ENCODE peak calls at places on chromosomes 4 and X, in nine cellular contexts. D, S, N, Q, R, O, K, F and M are unnamed samples.

GRCh38 chr4:15653864-15654391 is 1.2 kb downstream of the FBXL5 start:
- DNase-seq in D (no peak), S (peak), N (peak), Q (peak), R (no peak), O (no peak), K (no peak), F (peak), M (no peak)

GRCh38 chr4:94076498-94076897 is 131.2 kb upstream of the SMARCAD1 start:
- DNase-seq in D (no peak), S (no peak), N (no peak), Q (no peak), R (no peak), O (no peak), K (no peak), F (peak), M (no peak)

GRCh38 chr4:154205471-154205870 is 286.1 kb downstream of the DCHS2 start:
- DNase-seq in D (no peak), S (no peak), N (peak), Q (no peak), R (no peak), O (no peak), K (no peak), F (no peak), M (no peak)

GRCh38 chr4:112857461-112857860 is 192.0 kb upstream of the ANK2 start:
- DNase-seq in D (no peak), S (peak), N (peak), Q (peak), R (no peak), O (no peak), K (no peak), F (no peak), M (no peak)

GRCh38 chr4:59664771-59665170 is 1535.4 kb upstream of the ADGRL3 start:
- DNase-seq in D (no peak), S (no peak), N (no peak), Q (no peak), R (no peak), O (no peak), K (no peak), F (no peak), M (no peak)

GRCh38 chrX:67781132-67781531 is 237.3 kb downstream of the AR start:
- DNase-seq in D (no peak), S (no peak), N (no peak), Q (no peak), R (no peak), O (no peak), K (peak), F (no peak), M (no peak)

GRCh38 chrX:121146059-121146628 is 98.7 kb downstream of the GLUD2 start:
- DNase-seq in D (no peak), S (no peak), N (no peak), Q (peak), R (no peak), O (no peak), K (no peak), F (no peak), M (no peak)

GRCh38 chr4:10075953-10076391 is 40.6 kb downstream of the WDR1 start:
- DNase-seq in D (no peak), S (no peak), N (no peak), Q (no peak), R (peak), O (no peak), K (no peak), F (peak), M (no peak)

GRCh38 chr4:150960818-150961217 is 54.3 kb downstream of the LRBA start:
- DNase-seq in D (peak), S (peak), N (peak), Q (no peak), R (peak), O (no peak), K (no peak), F (no peak), M (no peak)

GRCh38 chr4:112942077-112942476 is 107.4 kb upstream of the ANK2 start:
- DNase-seq in D (no peak), S (no peak), N (no peak), Q (no peak), R (no peak), O (no peak), K (no peak), F (no peak), M (no peak)

GRCh38 chr4:14772388-14772787 is 229.9 kb upstream of the CPEB2 start:
- DNase-seq in D (no peak), S (no peak), N (no peak), Q (no peak), R (no peak), O (no peak), K (no peak), F (no peak), M (no peak)

GRCh38 chr4:148834804-148835598 is 392.8 kb upstream of the NR3C2 start:
- DNase-seq in D (no peak), S (peak), N (peak), Q (peak), R (peak), O (no peak), K (no peak), F (no peak), M (no peak)

GRCh38 chr4:146637853-146638800 is 566 bp upstream of the POU4F2 start:
- DNase-seq in D (peak), S (no peak), N (no peak), Q (no peak), R (peak), O (no peak), K (no peak), F (peak), M (no peak)

GRCh38 chrX:119518371-119518770 is 46.8 kb downstream of the STEEP1 start:
- DNase-seq in D (no peak), S (no peak), N (no peak), Q (no peak), R (no peak), O (no peak), K (no peak), F (no peak), M (no peak)

GRCh38 chr4:33980361-33980760 is 2264.0 kb downstream of the ARAP2 start:
- DNase-seq in D (no peak), S (no peak), N (no peak), Q (no peak), R (no peak), O (no peak), K (no peak), F (no peak), M (no peak)

GRCh38 chr4:159400782-159401712 is 298.2 kb downstream of the RAPGEF2 start:
- DNase-seq in D (no peak), S (peak), N (peak), Q (no peak), R (no peak), O (peak), K (peak), F (no peak), M (no peak)

GRCh38 chr4:73816814-73817213 is 19.7 kb upstream of the CXCL6 start:
- DNase-seq in D (no peak), S (peak), N (peak), Q (peak), R (no peak), O (no peak), K (peak), F (no peak), M (no peak)

GRCh38 chrX:72142931-72143709 is 11.4 kb upstream of the RTL5 start:
- DNase-seq in D (no peak), S (no peak), N (no peak), Q (no peak), R (no peak), O (no peak), K (no peak), F (no peak), M (no peak)

GRCh38 chr4:118920247-118920646 is 31.6 kb downstream of the SYNPO2 start:
- DNase-seq in D (no peak), S (no peak), N (peak), Q (peak), R (no peak), O (no peak), K (peak), F (no peak), M (no peak)

GRCh38 chr4:144801731-144802130 is 155.8 kb downstream of the HHIP start:
- DNase-seq in D (no peak), S (no peak), N (no peak), Q (peak), R (no peak), O (no peak), K (no peak), F (no peak), M (no peak)

GRCh38 chrX:97563531-97564133 is 679.9 kb downstream of the RPA4 start:
- DNase-seq in D (no peak), S (peak), N (peak), Q (peak), R (no peak), O (no peak), K (peak), F (peak), M (no peak)

DNA sequence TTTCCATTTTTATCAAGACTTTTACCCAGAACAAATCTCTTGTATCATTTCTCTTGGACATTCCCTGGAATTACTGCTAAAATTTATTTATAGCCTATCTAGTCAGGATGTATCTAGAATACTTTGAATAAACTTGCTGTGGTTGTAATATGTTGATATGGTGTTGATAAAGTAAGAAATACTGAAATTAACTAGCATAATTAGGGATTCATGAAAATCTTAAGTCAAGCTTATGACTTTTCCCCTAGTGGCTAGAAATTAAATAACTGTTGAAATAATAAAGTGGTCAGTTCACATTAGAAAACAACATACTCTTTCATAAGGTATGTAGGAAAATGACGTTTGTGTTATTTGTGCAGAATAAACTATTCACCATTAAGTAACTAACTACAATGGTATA is 73.1 kb upstream of the ANKRD50 start:
- DNase-seq in D (no peak), S (no peak), N (no peak), Q (no peak), R (no peak), O (no peak), K (no peak), F (no peak), M (no peak)
- TF ChIP-seq CTCF in D (peak), S (no peak), N (no peak), Q (no peak), R (no peak), O (no peak), K (no peak), F (no peak), M (peak)

GRCh38 chr4:142886566-142886965 is 40.5 kb upstream of the INPP4B start:
- DNase-seq in D (no peak), S (no peak), N (no peak), Q (no peak), R (no peak), O (no peak), K (no peak), F (no peak), M (no peak)

GRCh38 chr4:142881331-142881730 is 35.2 kb upstream of the INPP4B start:
- DNase-seq in D (no peak), S (no peak), N (no peak), Q (no peak), R (no peak), O (no peak), K (no peak), F (no peak), M (no peak)

DNA sequence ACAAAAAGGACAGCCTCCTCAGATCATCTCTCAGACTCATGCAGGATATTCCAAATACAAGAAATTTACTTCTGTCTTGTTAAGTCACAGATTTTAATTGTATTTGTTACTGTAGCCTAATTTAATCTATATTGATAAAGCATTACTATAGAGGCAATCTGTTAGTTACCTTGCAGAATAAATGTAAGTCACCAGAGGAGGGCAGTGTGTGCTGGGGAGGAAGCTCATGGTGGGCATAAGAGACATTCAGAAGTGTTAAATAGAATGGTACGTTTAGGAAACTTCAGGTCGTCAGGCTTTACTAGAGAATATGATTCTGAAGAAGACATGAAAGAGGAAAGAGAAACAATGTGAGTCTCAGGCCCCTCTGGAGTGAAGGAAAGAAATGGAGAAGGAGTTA is 37.3 kb upstream of the INPP4B start:
- DNase-seq in D (no peak), S (no peak), N (peak), Q (peak), R (no peak), O (no peak), K (no peak), F (no peak), M (no peak)
- TF ChIP-seq CTCF in D (peak), S (peak), N (peak), Q (no peak), R (peak), O (peak), K (peak), F (peak), M (peak)

GRCh38 chrX:317424-318067 is 1.1 kb downstream of the GTPBP6 start:
- DNase-seq in D (peak), S (no peak), N (no peak), Q (no peak), R (no peak), O (no peak), K (no peak), F (peak), M (peak)

GRCh38 chrX:319579-320125 is 1.1 kb upstream of the GTPBP6 start:
- DNase-seq in D (peak), S (no peak), N (no peak), Q (no peak), R (peak), O (peak), K (no peak), F (no peak), M (peak)

GRCh38 chrX:320126-320783 is 1.7 kb upstream of the GTPBP6 start:
- DNase-seq in D (peak), S (no peak), N (peak), Q (peak), R (peak), O (peak), K (no peak), F (no peak), M (peak)

GRCh38 chrX:318068-318738 is 393 bp downstream of the GTPBP6 start:
- DNase-seq in D (peak), S (peak), N (peak), Q (peak), R (peak), O (peak), K (peak), F (peak), M (peak)

DNA sequence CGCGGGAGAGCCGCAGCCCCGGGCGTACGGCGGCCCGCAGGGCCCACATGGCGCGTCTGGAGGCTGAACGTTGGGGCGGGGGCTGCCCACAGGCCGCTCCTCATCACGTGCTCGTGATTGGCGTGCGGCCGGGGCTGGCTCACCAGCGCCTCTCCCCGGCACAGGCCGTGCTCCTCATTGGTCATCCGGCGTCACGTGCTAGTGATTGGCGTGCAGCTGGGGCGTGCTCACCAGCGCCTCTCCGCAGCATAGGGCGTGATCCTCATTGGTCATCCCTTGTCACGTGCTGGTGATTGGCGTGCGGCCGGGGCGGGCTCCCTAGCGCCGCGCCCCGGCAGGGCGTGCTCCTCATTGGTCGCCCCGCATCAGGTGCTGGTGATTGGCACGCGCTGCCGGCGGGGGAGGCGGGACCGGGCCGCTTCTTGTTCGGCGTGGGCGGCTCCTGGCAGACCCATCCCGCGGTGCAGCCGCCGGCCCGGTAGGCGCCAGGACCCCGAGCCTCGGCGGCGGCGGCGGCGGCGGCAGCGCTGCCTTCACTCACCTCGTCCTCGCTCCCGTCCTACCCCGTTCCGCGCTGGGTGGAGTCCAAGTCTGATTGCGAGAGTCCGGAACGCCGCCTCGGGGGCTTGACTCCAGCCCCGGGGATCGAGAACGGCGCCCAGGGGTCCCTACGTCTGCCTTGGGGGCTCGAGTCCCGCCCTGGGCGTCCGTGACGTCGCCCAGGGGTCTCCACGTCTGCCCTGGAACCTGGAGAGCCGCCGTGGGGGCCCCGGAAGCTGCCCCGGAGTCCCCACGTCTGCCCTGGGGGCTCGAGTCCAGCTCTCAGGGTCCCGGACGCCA is at the start of gene GTPBP6:
- DNase-seq in D (peak), S (peak), N (peak), Q (peak), R (peak), O (peak), K (peak), F (peak), M (peak)
- TF ChIP-seq CTCF in D (no peak), S (peak), N (no peak), Q (peak), R (no peak), O (peak), K (peak), F (no peak), M (peak)

GRCh38 chr4:75916091-75916661 is 13.9 kb upstream of the PPEF2 start:
- DNase-seq in D (peak), S (peak), N (peak), Q (peak), R (no peak), O (no peak), K (no peak), F (peak), M (no peak)
- TF ChIP-seq CTCF in D (peak), S (peak), N (peak), Q (peak), R (peak), O (peak), K (peak), F (peak), M (peak)

GRCh38 chr4:56686537-56687231 is 5.6 kb upstream of the HOPX start:
- DNase-seq in D (no peak), S (no peak), N (no peak), Q (no peak), R (no peak), O (no peak), K (no peak), F (no peak), M (no peak)
- TF ChIP-seq CTCF in D (no peak), S (no peak), N (no peak), Q (no peak), R (no peak), O (no peak), K (no peak), F (no peak), M (no peak)

GRCh38 chr4:153081693-153082092 is 122.5 kb upstream of the TRIM2 start:
- DNase-seq in D (no peak), S (no peak), N (no peak), Q (no peak), R (no peak), O (no peak), K (no peak), F (no peak), M (no peak)
- TF ChIP-seq CTCF in D (no peak), S (no peak), N (no peak), Q (no peak), R (no peak), O (no peak), K (no peak), F (no peak), M (no peak)

GRCh38 chr4:186886759-186887158 is 163.1 kb upstream of the FAT1 start:
- DNase-seq in D (no peak), S (no peak), N (no peak), Q (no peak), R (no peak), O (no peak), K (no peak), F (no peak), M (no peak)

GRCh38 chr4:186881521-186882220 is 158.0 kb upstream of the FAT1 start:
- DNase-seq in D (no peak), S (peak), N (peak), Q (peak), R (no peak), O (no peak), K (no peak), F (no peak), M (no peak)

GRCh38 chr4:186882293-186882692 is 158.6 kb upstream of the FAT1 start:
- DNase-seq in D (no peak), S (no peak), N (no peak), Q (peak), R (no peak), O (no peak), K (no peak), F (no peak), M (no peak)

GRCh38 chr4:186887211-186887785 is 163.6 kb upstream of the FAT1 start:
- DNase-seq in D (no peak), S (no peak), N (peak), Q (peak), R (no peak), O (no peak), K (no peak), F (no peak), M (no peak)

GRCh38 chr4:186885289-186885688 is 161.6 kb upstream of the FAT1 start:
- DNase-seq in D (no peak), S (no peak), N (no peak), Q (no peak), R (no peak), O (no peak), K (no peak), F (no peak), M (no peak)
- TF ChIP-seq CTCF in D (no peak), S (no peak), N (no peak), Q (no peak), R (no peak), O (no peak), K (no peak), F (no peak), M (no peak)

DNA sequence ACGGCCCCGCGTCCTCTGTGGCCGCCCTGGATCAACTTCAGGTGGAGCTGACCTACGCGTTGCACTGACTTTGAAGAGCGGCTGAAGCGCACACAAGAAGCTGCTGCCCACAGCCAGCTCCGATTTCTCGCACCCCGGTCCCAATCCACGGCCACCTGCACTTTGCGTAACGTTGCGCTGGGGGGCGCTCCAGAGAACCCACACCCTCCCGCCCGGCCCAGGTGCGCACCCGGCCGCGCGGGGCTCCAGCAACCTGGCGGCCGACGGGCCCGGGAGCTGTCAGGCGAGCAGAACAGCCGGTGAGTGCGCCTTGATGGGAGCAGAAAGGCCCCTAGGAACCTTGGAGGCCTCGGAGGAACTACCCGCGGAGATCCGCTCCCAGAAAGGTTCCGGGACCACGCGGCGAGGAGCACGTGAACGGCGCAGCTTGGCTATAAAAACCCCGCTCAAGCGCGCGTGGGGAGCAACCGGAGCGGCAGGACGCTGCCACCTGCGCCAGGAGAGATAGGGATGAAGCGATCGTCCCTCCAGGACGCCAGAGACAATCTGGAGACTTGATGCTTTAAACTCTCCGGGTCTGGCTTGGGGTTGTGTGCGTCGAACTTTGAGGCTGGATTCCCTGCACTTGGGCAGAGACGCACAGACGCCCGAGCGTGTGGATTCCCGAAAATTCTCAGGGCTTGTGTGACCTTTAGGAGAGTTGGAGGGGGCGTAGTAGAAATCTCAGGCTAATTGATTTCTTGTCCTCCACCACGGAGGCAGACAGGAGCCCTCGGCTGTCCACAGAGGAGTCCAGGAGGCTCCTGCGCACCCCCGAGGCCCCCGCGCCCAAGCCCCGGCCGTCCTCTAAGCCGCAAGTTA is 591 bp upstream of the NWD2 start:
- DNase-seq in D (peak), S (no peak), N (no peak), Q (peak), R (peak), O (no peak), K (no peak), F (peak), M (no peak)
- TF ChIP-seq CTCF in D (peak), S (no peak), N (no peak), Q (no peak), R (no peak), O (peak), K (no peak), F (no peak), M (no peak)

GRCh38 chr4:84451546-84451945 is 47.5 kb downstream of the NKX6-1 start:
- DNase-seq in D (no peak), S (peak), N (peak), Q (no peak), R (no peak), O (no peak), K (no peak), F (no peak), M (no peak)
- TF ChIP-seq CTCF in D (peak), S (peak), N (peak), Q (peak), R (peak), O (peak), K (no peak), F (no peak), M (peak)

GRCh38 chr4:3792813-3793212 is 26.6 kb downstream of the ADRA2C start:
- DNase-seq in D (peak), S (no peak), N (no peak), Q (no peak), R (no peak), O (no peak), K (no peak), F (no peak), M (peak)
- TF ChIP-seq CTCF in D (peak), S (no peak), N (no peak), Q (no peak), R (no peak), O (no peak), K (no peak), F (no peak), M (peak)